ENCODE peak calls at places on chromosome 5, in four cellular contexts. R, O, V and I are unnamed samples.

GRCh38 chr5:76755779-76756637 is 40.1 kb downstream of the F2R start:
- DNase-seq in R (no peak), O (peak), V (no peak), I (no peak)

GRCh38 chr5:77080905-77081304 is 6.2 kb downstream of the ZBED3 start:
- DNase-seq in R (no peak), O (no peak), V (no peak), I (no peak)

GRCh38 chr5:135269224-135269623 is 129.8 kb downstream of the MACROH2A1 start:
- DNase-seq in R (no peak), O (no peak), V (no peak), I (peak)

GRCh38 chr5:119578937-119579336 is 50.4 kb upstream of the FAM170A start:
- DNase-seq in R (peak), O (peak), V (peak), I (peak)

GRCh38 chr5:40716000-40716399 is 36.3 kb downstream of the PTGER4 start:
- DNase-seq in R (no peak), O (no peak), V (no peak), I (peak)

GRCh38 chr5:126184474-126184873 is 238.7 kb upstream of the GRAMD2B start:
- DNase-seq in R (no peak), O (no peak), V (no peak), I (no peak)

GRCh38 chr5:154138701-154139100 is 51.8 kb upstream of the GALNT10 start:
- DNase-seq in R (no peak), O (no peak), V (no peak), I (no peak)

GRCh38 chr5:82295959-82296557 is 17.9 kb upstream of the RPS23 start:
- DNase-seq in R (no peak), O (no peak), V (no peak), I (no peak)

GRCh38 chr5:472076-472655 is 29.2 kb downstream of the EXOC3 start:
- DNase-seq in R (no peak), O (no peak), V (peak), I (peak)

GRCh38 chr5:16934123-16934522 is 2.0 kb downstream of the MYO10 start:
- DNase-seq in R (peak), O (peak), V (peak), I (peak)

GRCh38 chr5:72653586-72653985 is 146.4 kb upstream of the ZNF366 start:
- DNase-seq in R (no peak), O (no peak), V (no peak), I (no peak)

GRCh38 chr5:61933787-61934626 is 372.0 kb upstream of the KIF2A start:
- DNase-seq in R (peak), O (peak), V (peak), I (peak)

GRCh38 chr5:37198842-37199241 is 50.3 kb downstream of the CPLANE1 start:
- DNase-seq in R (no peak), O (no peak), V (no peak), I (no peak)

GRCh38 chr5:168513861-168514428 is 15.2 kb upstream of the FBLL1 start:
- DNase-seq in R (no peak), O (no peak), V (no peak), I (no peak)

GRCh38 chr5:172553838-172554344 is 87.2 kb upstream of the NEURL1B start:
- DNase-seq in R (no peak), O (no peak), V (no peak), I (no peak)

GRCh38 chr5:14574891-14575496 is 6.6 kb upstream of the OTULINL start:
- DNase-seq in R (no peak), O (no peak), V (no peak), I (no peak)

GRCh38 chr5:133683646-133684290 is 71.4 kb upstream of the FSTL4 start:
- DNase-seq in R (no peak), O (no peak), V (no peak), I (no peak)

GRCh38 chr5:142977363-142978051 is 207.3 kb downstream of the ARHGAP26 start:
- DNase-seq in R (no peak), O (no peak), V (peak), I (peak)

GRCh38 chr5:154179846-154180710 is 10.5 kb upstream of the GALNT10 start:
- DNase-seq in R (peak), O (peak), V (peak), I (peak)

GRCh38 chr5:157167219-157167621 is 1.2 kb upstream of the GARIN3 start:
- DNase-seq in R (no peak), O (no peak), V (no peak), I (no peak)
- H3K4me2 ChIP-seq in R (no peak), O (no peak), V (no peak), I (no peak)

GRCh38 chr5:55572011-55572410 is 37.2 kb upstream of the PLPP1 start:
- DNase-seq in R (no peak), O (peak), V (no peak), I (no peak)

GRCh38 chr5:55572600-55572999 is 37.8 kb upstream of the PLPP1 start:
- DNase-seq in R (no peak), O (no peak), V (no peak), I (no peak)

GRCh38 chr5:55568629-55569512 is 34.1 kb upstream of the PLPP1 start:
- DNase-seq in R (no peak), O (no peak), V (peak), I (no peak)

GRCh38 chr5:55570026-55570425 is 35.3 kb upstream of the PLPP1 start:
- DNase-seq in R (no peak), O (no peak), V (no peak), I (no peak)

GRCh38 chr5:55569513-55569865 is 34.7 kb upstream of the PLPP1 start:
- DNase-seq in R (no peak), O (no peak), V (no peak), I (no peak)
- H3K9ac ChIP-seq in R (no peak), O (no peak), V (no peak), I (no peak)

DNA sequence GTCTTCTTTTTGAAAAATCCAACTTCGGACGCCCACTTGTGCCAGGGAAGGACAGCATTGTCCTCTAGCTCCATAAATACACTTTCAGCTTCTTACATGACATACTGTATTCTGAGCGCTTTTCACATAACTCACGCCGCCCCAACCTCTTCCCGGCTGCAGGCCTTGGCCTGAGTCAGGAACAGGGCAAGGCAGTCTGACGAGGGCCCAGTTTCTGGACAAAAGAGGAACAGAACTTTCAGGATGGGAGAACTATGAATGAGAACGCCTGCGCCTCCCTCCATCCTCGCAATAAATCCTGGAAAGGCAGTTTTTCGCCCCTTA is 645 bp downstream of the DCTN4 start:
- DNase-seq in R (no peak), O (no peak), V (no peak), I (no peak)
- TF ChIP-seq POLR2A in R (no peak), O (peak), V (no peak), I (no peak)

DNA sequence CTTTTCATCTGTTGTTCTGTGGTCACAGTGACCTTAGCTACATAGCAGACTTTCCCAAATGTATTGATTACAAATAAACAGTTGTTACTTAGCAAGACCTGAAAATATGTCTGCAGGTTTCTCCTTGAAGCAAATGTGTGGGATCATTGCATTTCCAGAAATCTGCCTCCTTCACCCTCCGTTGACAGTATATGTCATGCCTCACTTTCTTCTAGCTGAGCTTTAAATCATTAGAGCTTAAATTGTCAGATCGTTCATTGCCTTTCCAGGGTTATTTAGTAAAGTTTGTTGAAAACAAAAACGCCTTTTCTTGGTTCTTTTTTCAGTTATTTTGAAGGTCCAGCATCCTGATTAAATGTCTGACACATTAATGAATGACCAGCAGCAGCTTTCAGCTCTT is 2.3 kb upstream of the MAML1 start:
- DNase-seq in R (no peak), O (no peak), V (no peak), I (no peak)
- H3K4me2 ChIP-seq in R (peak), O (no peak), V (no peak), I (no peak)

DNA sequence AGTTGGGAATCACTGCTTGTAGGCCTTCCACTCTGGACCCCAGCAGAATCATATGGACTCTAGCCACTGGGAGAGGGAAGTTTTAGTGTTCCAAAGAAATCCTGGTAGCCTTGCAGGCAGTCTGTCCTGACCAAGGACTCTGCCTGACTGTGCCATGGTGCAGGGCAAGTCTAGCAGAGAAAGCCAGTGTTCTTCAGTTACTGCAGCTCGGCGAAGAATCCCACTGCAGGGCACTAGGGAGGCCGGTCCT is 20.3 kb upstream of the MATR3 start:
- DNase-seq in R (no peak), O (peak), V (no peak), I (no peak)
- H3K9ac ChIP-seq in R (peak), O (peak), V (peak), I (no peak)

GRCh38 chr5:9265391-9266287 is 280.2 kb downstream of the SEMA5A start:
- DNase-seq in R (no peak), O (no peak), V (no peak), I (no peak)
- TF ChIP-seq POLR2A in R (no peak), O (no peak), V (no peak), I (no peak)